ENCODE peak calls at places on chromosome 19, in six cellular contexts. B, M, L, X, J and G are unnamed samples.

GRCh38 chr19:310141-310651 is 19.0 kb upstream of the PLPP2 start:
- DNase-seq in B (no peak), L (peak), M (no peak), J (no peak), X (no peak), G (no peak)

GRCh38 chr19:10687518-10688288 is 13.5 kb upstream of the QTRT1 start:
- DNase-seq in X (no peak), J (no peak), M (no peak), L (no peak), B (no peak), G (no peak)

GRCh38 chr19:3683866-3684816 is 16.1 kb downstream of the PIP5K1C start:
- DNase-seq in L (no peak), M (peak), X (no peak), B (peak), J (no peak), G (no peak)

GRCh38 chr19:13846533-13847032 is 30.4 kb upstream of the NANOS3 start:
- DNase-seq in M (peak), J (peak), X (peak), B (peak), L (peak), G (peak)

GRCh38 chr19:29841559-29842367 is 30.0 kb downstream of the CCNE1 start:
- DNase-seq in X (no peak), J (peak), B (peak), M (no peak), L (no peak), G (peak)

GRCh38 chr19:46265217-46265828 is 31.5 kb upstream of the HIF3A start:
- DNase-seq in L (peak), X (peak), J (peak), M (peak), B (peak), G (peak)

GRCh38 chr19:18304194-18304495 is 18.7 kb downstream of the LSM4 start:
- DNase-seq in J (no peak), X (no peak), B (no peak), M (no peak), L (no peak), G (no peak)

GRCh38 chr19:50293263-50294004 is 35.7 kb downstream of the KCNC3 start:
- DNase-seq in J (no peak), M (no peak), B (no peak), X (no peak), L (no peak), G (no peak)

GRCh38 chr19:5141926-5142724 is 173.2 kb downstream of the KDM4B start:
- DNase-seq in J (no peak), B (no peak), L (no peak), M (no peak), X (no peak), G (no peak)

GRCh38 chr19:28292822-28293500 is 920.0 kb downstream of the UQCRFS1 start:
- DNase-seq in X (no peak), B (no peak), M (no peak), L (no peak), J (no peak), G (no peak)

GRCh38 chr19:33681081-33681680 is 59.4 kb downstream of the CHST8 start:
- DNase-seq in B (no peak), X (no peak), J (no peak), M (no peak), L (no peak), G (no peak)

GRCh38 chr19:8209111-8209964 is at the start of gene CERS4:
- DNase-seq in L (peak), X (peak), B (peak), J (peak), M (peak), G (peak)
- TF ChIP-seq POLR2A in L (no peak), X (no peak), B (no peak), J (peak), M (peak), G (no peak)

GRCh38 chr19:7197169-7197759 is 97.0 kb downstream of the INSR start:
- DNase-seq in M (peak), X (peak), B (peak), J (peak), L (peak), G (peak)
- TF ChIP-seq POLR2A in M (no peak), X (peak), B (no peak), J (no peak), L (no peak), G (no peak)

GRCh38 chr19:16421982-16422381 is 49.8 kb downstream of the EPS15L1 start:
- DNase-seq in B (no peak), L (no peak), M (no peak), J (no peak), X (no peak), G (no peak)

GRCh38 chr19:16419671-16420394 is 51.9 kb downstream of the EPS15L1 start:
- DNase-seq in B (no peak), L (no peak), M (no peak), X (no peak), J (no peak), G (no peak)

GRCh38 chr19:16418597-16418962 is 53.2 kb downstream of the EPS15L1 start:
- DNase-seq in J (no peak), M (no peak), X (no peak), L (no peak), B (no peak), G (no peak)

GRCh38 chr19:16417660-16418596 is 53.8 kb downstream of the EPS15L1 start:
- DNase-seq in M (peak), B (peak), J (peak), X (peak), L (peak), G (peak)

GRCh38 chr19:16420781-16421386 is 50.9 kb downstream of the EPS15L1 start:
- DNase-seq in L (peak), J (no peak), B (no peak), X (no peak), M (no peak), G (no peak)
- TF ChIP-seq POLR2A in L (no peak), J (no peak), B (no peak), X (no peak), M (no peak), G (no peak)

DNA sequence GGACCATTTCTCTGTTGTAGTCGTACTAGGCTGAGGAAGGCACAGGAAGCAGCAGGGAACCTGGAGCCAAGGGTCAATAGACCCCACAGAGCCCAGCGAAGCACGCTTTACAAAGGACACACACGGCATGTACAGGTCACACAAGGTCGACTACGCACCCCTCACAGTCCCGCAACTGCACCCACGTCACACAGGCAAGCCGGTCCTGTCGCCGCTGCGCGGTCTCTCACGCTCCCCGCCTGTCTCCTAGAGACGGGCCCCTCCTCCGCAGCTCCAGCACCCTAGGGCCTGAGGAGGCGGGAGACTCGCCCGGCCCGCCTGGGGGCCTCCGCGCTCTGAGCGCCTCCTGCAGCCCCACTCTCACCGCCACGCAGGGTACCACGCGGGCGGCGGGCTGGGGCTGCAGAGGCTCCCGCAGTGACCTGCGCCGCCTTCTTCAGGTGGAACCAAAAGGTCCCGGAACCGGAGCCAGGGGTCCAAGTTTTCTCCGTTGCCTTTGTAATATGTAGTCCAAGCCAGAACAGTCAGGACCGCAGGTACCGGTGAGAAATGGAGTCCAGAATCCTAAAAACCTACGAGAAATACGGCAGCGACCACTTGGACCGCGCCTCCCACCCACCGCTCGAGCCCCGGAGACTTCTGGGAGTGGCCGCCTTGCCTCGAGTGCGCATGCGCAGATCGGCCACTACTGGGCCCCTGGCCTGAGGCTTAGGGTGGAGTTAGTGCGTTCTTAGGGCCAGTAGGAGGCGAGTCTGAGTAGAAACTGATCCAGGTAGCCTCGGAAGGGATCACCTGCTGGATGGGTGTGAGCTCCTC is at the start of gene ZNF607:
- DNase-seq in X (peak), J (peak), M (peak), B (peak), L (peak), G (peak)
- TF ChIP-seq POLR2A in X (no peak), J (no peak), M (peak), B (no peak), L (no peak), G (peak)

GRCh38 chr19:41426952-41427646 is at the start of gene B3GNT8:
- DNase-seq in M (peak), L (peak), J (peak), X (peak), B (peak), G (no peak)
- TF ChIP-seq POLR2A in M (no peak), L (peak), J (no peak), X (no peak), B (no peak), G (no peak)